ENCODE peak calls at places on chromosomes 5 and 9, in ten cellular contexts. One of them, this sample, is unnamed.
A peak's percentile ranks its signal among the peaks of the same experiment; 100 is the strongest.

GRCh38 chr5:169107316-169107715 is 193.6 kb downstream of the SLIT3 start:
- DNase-seq in T47D: no peak
- DNase-seq in transverse colon: no peak
- DNase-seq in foreskin fibroblast: no peak
- DNase-seq in GM12865: no peak
- DNase-seq in NCI-H2171: no peak
- DNase-seq in body of pancreas: no peak
- DNase-seq in M059J: peak; percentile 50
- DNase-seq in NCI-H1092 treated with DMSO at 0.1 percent for 48 hours: no peak
- DNase-seq in iPS-NIHi11: no peak
- DNase-seq in this sample: no peak

GRCh38 chr5:126138475-126139005 is 284.7 kb upstream of the GRAMD2B start:
- DNase-seq in NCI-H2171: no peak
- DNase-seq in foreskin fibroblast: peak; percentile 56
- DNase-seq in iPS-NIHi11: peak; percentile 20
- DNase-seq in transverse colon: no peak
- DNase-seq in GM12865: no peak
- DNase-seq in NCI-H1092 treated with DMSO at 0.1 percent for 48 hours: no peak
- DNase-seq in M059J: peak; percentile 58
- DNase-seq in body of pancreas: no peak
- DNase-seq in T47D: peak; percentile 28
- DNase-seq in this sample: no peak

GRCh38 chr5:57986746-57987145 is 473.1 kb downstream of the PLK2 start:
- DNase-seq in GM12865: no peak
- DNase-seq in NCI-H1092 treated with DMSO at 0.1 percent for 48 hours: no peak
- DNase-seq in M059J: peak; percentile 94
- DNase-seq in NCI-H2171: no peak
- DNase-seq in body of pancreas: peak; percentile 3
- DNase-seq in foreskin fibroblast: no peak
- DNase-seq in iPS-NIHi11: no peak
- DNase-seq in T47D: no peak
- DNase-seq in transverse colon: no peak
- DNase-seq in this sample: no peak

GRCh38 chr9:128390813-128391711 is 19.9 kb downstream of the URM1 start:
- DNase-seq in M059J: no peak
- DNase-seq in NCI-H2171: no peak
- DNase-seq in body of pancreas: no peak
- DNase-seq in T47D: no peak
- DNase-seq in NCI-H1092 treated with DMSO at 0.1 percent for 48 hours: no peak
- DNase-seq in iPS-NIHi11: no peak
- DNase-seq in foreskin fibroblast: no peak
- DNase-seq in transverse colon: no peak
- DNase-seq in GM12865: no peak
- DNase-seq in this sample: no peak

GRCh38 chr5:141944086-141944485 is 13.9 kb downstream of the PCDH12 start:
- DNase-seq in foreskin fibroblast: no peak
- DNase-seq in M059J: no peak
- DNase-seq in transverse colon: no peak
- DNase-seq in GM12865: no peak
- DNase-seq in T47D: no peak
- DNase-seq in iPS-NIHi11: no peak
- DNase-seq in body of pancreas: no peak
- DNase-seq in NCI-H2171: no peak
- DNase-seq in NCI-H1092 treated with DMSO at 0.1 percent for 48 hours: no peak
- DNase-seq in this sample: no peak

GRCh38 chr5:159510282-159510681 is 180.0 kb upstream of the IL12B start:
- DNase-seq in body of pancreas: peak; percentile 38
- DNase-seq in GM12865: no peak
- DNase-seq in transverse colon: peak; percentile 31
- DNase-seq in NCI-H2171: no peak
- DNase-seq in T47D: peak; percentile 23
- DNase-seq in NCI-H1092 treated with DMSO at 0.1 percent for 48 hours: no peak
- DNase-seq in M059J: peak; percentile 94
- DNase-seq in foreskin fibroblast: peak; percentile 90
- DNase-seq in iPS-NIHi11: peak; percentile 92
- DNase-seq in this sample: no peak

GRCh38 chr5:131379723-131380122 is 115.9 kb downstream of the CDC42SE2 start:
- DNase-seq in NCI-H1092 treated with DMSO at 0.1 percent for 48 hours: no peak
- DNase-seq in GM12865: peak; percentile 86
- DNase-seq in iPS-NIHi11: no peak
- DNase-seq in T47D: no peak
- DNase-seq in foreskin fibroblast: no peak
- DNase-seq in NCI-H2171: no peak
- DNase-seq in transverse colon: no peak
- DNase-seq in body of pancreas: peak; percentile 62
- DNase-seq in M059J: peak; percentile 85
- DNase-seq in this sample: no peak

GRCh38 chr5:72364961-72365360 is 44.8 kb downstream of the PTCD2 start:
- DNase-seq in body of pancreas: no peak
- DNase-seq in T47D: no peak
- DNase-seq in NCI-H2171: no peak
- DNase-seq in M059J: no peak
- DNase-seq in NCI-H1092 treated with DMSO at 0.1 percent for 48 hours: no peak
- DNase-seq in iPS-NIHi11: no peak
- DNase-seq in foreskin fibroblast: no peak
- DNase-seq in transverse colon: no peak
- DNase-seq in GM12865: no peak
- DNase-seq in this sample: no peak

GRCh38 chr9:98774746-98775145 is 21.6 kb downstream of the ANKS6 start:
- DNase-seq in foreskin fibroblast: no peak
- DNase-seq in transverse colon: no peak
- DNase-seq in NCI-H1092 treated with DMSO at 0.1 percent for 48 hours: no peak
- DNase-seq in NCI-H2171: no peak
- DNase-seq in body of pancreas: no peak
- DNase-seq in T47D: no peak
- DNase-seq in M059J: peak; percentile 14
- DNase-seq in iPS-NIHi11: peak; percentile 88
- DNase-seq in GM12865: no peak
- DNase-seq in this sample: no peak

GRCh38 chr5:119168401-119168800 is 97.5 kb downstream of the DMXL1 start:
- DNase-seq in iPS-NIHi11: no peak
- DNase-seq in M059J: no peak
- DNase-seq in foreskin fibroblast: no peak
- DNase-seq in NCI-H2171: no peak
- DNase-seq in T47D: no peak
- DNase-seq in NCI-H1092 treated with DMSO at 0.1 percent for 48 hours: no peak
- DNase-seq in transverse colon: no peak
- DNase-seq in GM12865: no peak
- DNase-seq in body of pancreas: no peak
- DNase-seq in this sample: no peak

GRCh38 chr9:90805006-90805993 is 3.7 kb downstream of the SYK start:
- DNase-seq in foreskin fibroblast: no peak
- DNase-seq in GM12865: no peak
- DNase-seq in body of pancreas: no peak
- DNase-seq in NCI-H2171: peak; percentile 79
- DNase-seq in transverse colon: no peak
- DNase-seq in iPS-NIHi11: no peak
- DNase-seq in NCI-H1092 treated with DMSO at 0.1 percent for 48 hours: peak; percentile 93
- DNase-seq in M059J: no peak
- DNase-seq in T47D: no peak
- DNase-seq in this sample: peak; percentile 34

GRCh38 chr5:144207875-144208444 is 37.3 kb downstream of the KCTD16 start:
- DNase-seq in transverse colon: no peak
- DNase-seq in GM12865: no peak
- DNase-seq in M059J: no peak
- DNase-seq in NCI-H2171: no peak
- DNase-seq in NCI-H1092 treated with DMSO at 0.1 percent for 48 hours: peak; percentile 54
- DNase-seq in body of pancreas: no peak
- DNase-seq in iPS-NIHi11: no peak
- DNase-seq in foreskin fibroblast: no peak
- DNase-seq in T47D: no peak
- DNase-seq in this sample: no peak

GRCh38 chr5:75037106-75037505 is 15.3 kb downstream of the GCNT4 start:
- DNase-seq in T47D: peak; percentile 13
- DNase-seq in GM12865: no peak
- DNase-seq in M059J: peak; percentile 80
- DNase-seq in foreskin fibroblast: peak; percentile 89
- DNase-seq in iPS-NIHi11: peak; percentile 61
- DNase-seq in NCI-H1092 treated with DMSO at 0.1 percent for 48 hours: no peak
- DNase-seq in body of pancreas: peak; percentile 67
- DNase-seq in transverse colon: peak; percentile 30
- DNase-seq in NCI-H2171: no peak
- DNase-seq in this sample: no peak

GRCh38 chr5:53173083-53173482 is 63.5 kb upstream of the MOCS2 start:
- DNase-seq in foreskin fibroblast: peak; percentile 36
- DNase-seq in iPS-NIHi11: no peak
- DNase-seq in GM12865: no peak
- DNase-seq in body of pancreas: no peak
- DNase-seq in NCI-H1092 treated with DMSO at 0.1 percent for 48 hours: no peak
- DNase-seq in T47D: no peak
- DNase-seq in transverse colon: peak; percentile 41
- DNase-seq in NCI-H2171: no peak
- DNase-seq in M059J: no peak
- DNase-seq in this sample: no peak